ENCODE peak calls at places on chromosomes 1 and 21, in six cellular contexts. C is HepG2, K is HCT116, L is H1, S is K562, G is GM12878. Y is an unnamed sample. For H3K4me1, the result is how much of the 10 kb centered on the place peaks cover.

GRCh38 chr1:110337704-110338199 is 1.4 kb upstream of the RBM15 start:
- DNase-seq in K (no peak), L (peak), C (peak), S (peak), G (no peak), Y (peak)

GRCh38 chr1:207088731-207089626 is at the start of gene C4BPB:
- DNase-seq in C (peak), S (no peak), L (no peak), K (no peak), G (no peak), Y (no peak)

GRCh38 chr1:55284856-55285255 is 69.7 kb upstream of the USP24 start:
- DNase-seq in G (peak), S (peak), L (no peak), K (peak), C (no peak), Y (no peak)

GRCh38 chr1:71930526-71930925 is 351.8 kb downstream of the NEGR1 start:
- DNase-seq in K (no peak), L (no peak), G (no peak), C (no peak), S (no peak), Y (no peak)

GRCh38 chr21:35088235-35088865 is 39.2 kb upstream of the RUNX1 start:
- DNase-seq in C (no peak), K (no peak), G (no peak), S (no peak), L (no peak), Y (no peak)

GRCh38 chr1:218499021-218499691 is 154.0 kb downstream of the TGFB2 start:
- DNase-seq in G (no peak), L (no peak), C (no peak), K (no peak), S (no peak), Y (no peak)

GRCh38 chr1:150928286-150928685 is 2.1 kb downstream of the SETDB1 start:
- DNase-seq in L (no peak), C (no peak), G (no peak), K (no peak), S (no peak), Y (no peak)

GRCh38 chr1:236275061-236275460 is 6.7 kb downstream of the ERO1B start:
- DNase-seq in L (no peak), S (no peak), C (no peak), K (no peak), G (no peak), Y (no peak)

GRCh38 chr1:93672477-93673158 is 9.0 kb downstream of the BCAR3 start:
- DNase-seq in L (no peak), S (no peak), K (no peak), G (no peak), C (no peak), Y (no peak)

GRCh38 chr1:171801395-171801990 is 20.0 kb downstream of the METTL13 start:
- DNase-seq in G (no peak), S (peak), L (no peak), K (no peak), C (peak), Y (peak)

GRCh38 chr1:214492405-214493075 is 58.9 kb downstream of the PTPN14 start:
- DNase-seq in K (no peak), G (no peak), C (no peak), S (no peak), L (no peak), Y (no peak)

GRCh38 chr1:75394386-75395139 is 216.4 kb downstream of the SLC44A5 start:
- DNase-seq in K (no peak), L (no peak), S (no peak), C (no peak), G (no peak), Y (no peak)

GRCh38 chr21:36203603-36203889 is 46.9 kb downstream of the DOP1B start:
- DNase-seq in S (no peak), C (peak), G (peak), K (peak), L (no peak), Y (no peak)

GRCh38 chr21:29641001-29641634 is 298.7 kb downstream of the GRIK1 start:
- DNase-seq in S (no peak), L (no peak), K (no peak), G (no peak), C (no peak), Y (no peak)

GRCh38 chr1:175470591-175470990 is 272.8 kb downstream of the TNR start:
- DNase-seq in K (no peak), G (no peak), L (no peak), C (no peak), S (no peak), Y (no peak)

GRCh38 chr1:2523191-2523890 is 3.1 kb downstream of the PANK4 start:
- DNase-seq in G (no peak), S (no peak), L (peak), C (no peak), K (no peak), Y (no peak)

GRCh38 chr21:43835861-43836260 is 29.2 kb upstream of the AGPAT3 start:
- DNase-seq in L (no peak), S (no peak), G (no peak), C (no peak), K (no peak), Y (no peak)

GRCh38 chr1:107883562-107883961 is 81.4 kb downstream of the VAV3 start:
- DNase-seq in C (no peak), K (no peak), S (no peak), L (no peak), G (no peak), Y (no peak)

GRCh38 chr1:12100071-12100470 is 37.0 kb downstream of the TNFRSF8 start:
- DNase-seq in L (no peak), K (no peak), G (no peak), C (no peak), S (no peak), Y (no peak)

GRCh38 chr21:17613242-17613676 is 558 bp upstream of the BTG3 start:
- DNase-seq in K (no peak), C (no peak), L (no peak), S (no peak), G (no peak), Y (no peak)

GRCh38 chr1:243253927-243254232 is 1.2 kb downstream of the CEP170 start:
- DNase-seq in C (peak), L (no peak), K (no peak), G (no peak), S (no peak), Y (no peak)

GRCh38 chr1:155071701-155072100 is 6.9 kb upstream of the EFNA3 start:
- DNase-seq in K (no peak), L (peak), S (peak), C (no peak), G (no peak), Y (no peak)

GRCh38 chr1:34538481-34538880 is 216.4 kb upstream of the GJB5 start:
- DNase-seq in S (no peak), C (no peak), K (no peak), L (no peak), G (peak), Y (no peak)

GRCh38 chr21:34846601-34847112 is 177.9 kb downstream of the CLIC6 start:
- DNase-seq in C (no peak), S (no peak), G (no peak), K (peak), L (no peak), Y (no peak)

GRCh38 chr1:53587252-53587992 is 128.2 kb downstream of the DMRTB1 start:
- DNase-seq in L (no peak), C (no peak), K (no peak), G (no peak), S (no peak), Y (no peak)

GRCh38 chr1:232260861-232261260 is 369.1 kb downstream of the SIPA1L2 start:
- DNase-seq in C (no peak), L (no peak), S (no peak), G (no peak), K (no peak), Y (no peak)

GRCh38 chr1:56084242-56084641 is 495.1 kb downstream of the PLPP3 start:
- DNase-seq in S (no peak), L (no peak), K (no peak), C (no peak), G (no peak), Y (no peak)

GRCh38 chr21:35850029-35850428 is 210.3 kb downstream of the SETD4 start:
- DNase-seq in C (no peak), K (no peak), G (no peak), L (no peak), S (no peak), Y (no peak)

DNA sequence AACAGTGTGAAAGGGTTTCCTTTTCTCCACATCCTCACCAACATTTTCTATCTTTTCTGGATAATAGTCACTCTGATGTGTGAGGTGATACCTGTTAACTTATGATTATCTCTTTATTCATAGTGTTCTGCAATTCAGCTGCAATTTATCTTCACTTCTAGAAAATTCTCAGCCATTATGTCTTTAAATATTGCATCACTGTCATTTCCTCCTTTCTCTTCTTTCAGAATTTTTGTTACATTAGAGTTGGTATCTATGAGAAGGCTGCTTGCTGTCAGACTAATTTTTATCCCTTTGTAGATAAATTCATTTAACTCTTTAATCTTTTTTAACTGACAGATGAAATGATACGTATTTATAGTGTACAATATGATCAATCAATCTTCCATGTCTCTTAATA is 30.5 kb upstream of the ATF3 start:
- DNase-seq in L (no peak), K (no peak), C (no peak), S (no peak), G (no peak), Y (no peak)
- TF ChIP-seq ZNF274 in L (no peak), K (no peak), C (no peak), S (no peak), G (no peak), Y (no peak)

GRCh38 chr1:26285366-26286063 is 5.6 kb downstream of the SH3BGRL3 start:
- DNase-seq in C (peak), S (peak), K (peak), G (no peak), L (peak), Y (peak)
- H3K9ac ChIP-seq in C (no peak), S (peak), K (peak), G (no peak), L (no peak), Y (peak)

DNA sequence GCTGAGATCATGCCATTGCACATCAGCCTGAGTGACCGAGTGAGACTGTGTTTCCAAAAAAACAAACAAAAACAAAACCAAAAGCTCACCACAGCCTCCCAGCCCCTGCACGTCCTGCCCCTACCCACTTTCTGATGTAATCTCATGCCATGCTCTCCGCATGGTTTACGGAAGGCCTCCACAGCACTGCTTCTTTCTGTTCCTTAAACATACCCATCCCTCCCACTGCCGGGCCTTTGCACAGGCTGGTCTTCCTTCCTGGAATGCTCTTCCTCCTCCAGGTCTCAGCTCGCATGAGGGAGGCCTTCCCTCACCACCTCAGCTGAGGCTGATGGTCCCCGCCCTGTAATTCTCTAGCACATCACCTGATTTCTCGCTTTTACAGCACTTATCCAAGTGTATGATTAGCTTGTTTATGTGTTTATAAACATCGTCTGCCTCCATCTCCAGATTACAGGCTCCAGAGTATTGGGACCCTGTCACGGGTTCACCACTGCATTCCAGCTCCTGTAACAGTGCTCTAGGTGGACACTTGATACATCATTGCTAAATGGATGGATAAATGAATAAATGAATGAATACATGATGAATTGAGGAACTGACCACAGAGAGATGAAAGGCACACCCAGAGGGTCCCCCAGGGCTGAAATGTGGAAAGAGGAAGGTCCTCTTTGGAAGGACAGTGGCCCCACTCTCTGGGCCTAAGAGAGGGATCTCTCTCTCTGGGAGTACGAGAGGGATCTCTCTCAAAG is 22.1 kb downstream of the TCEA3 start:
- DNase-seq in G (no peak), L (no peak), S (no peak), K (no peak), C (no peak), Y (no peak)
- H3K4me1 ChIP-seq in G (under half), L (under half), S (under half), K (under half), C (under half), Y (under half)

DNA sequence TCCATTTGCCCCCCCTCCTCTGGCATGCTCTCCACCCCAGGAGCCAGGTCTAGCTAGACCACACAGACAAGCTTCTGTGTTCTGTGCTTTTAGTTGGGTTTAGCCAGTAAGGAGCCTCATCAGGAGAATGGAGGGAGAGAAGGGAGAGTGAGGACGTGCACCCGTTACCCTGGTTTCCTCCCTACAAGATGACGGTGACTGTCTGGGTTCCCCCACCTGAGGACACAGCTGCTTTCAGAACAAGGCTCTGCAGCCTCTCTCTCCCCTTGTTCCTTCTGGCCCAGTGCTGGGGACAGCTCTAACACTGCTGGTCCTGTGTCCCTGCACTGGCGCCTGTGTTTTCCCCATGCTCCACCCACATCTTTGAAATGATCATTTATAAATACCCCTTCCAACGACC is 184.4 kb upstream of the GALNT2 start:
- DNase-seq in S (no peak), G (no peak), C (no peak), L (no peak), K (no peak), Y (no peak)
- TF ChIP-seq ZNF274 in S (no peak), G (no peak), C (no peak), L (no peak), K (no peak), Y (no peak)

GRCh38 chr1:223012176-223012788 is 130.8 kb downstream of the TLR5 start:
- DNase-seq in S (no peak), L (no peak), K (no peak), G (no peak), C (no peak), Y (no peak)
- H3K9ac ChIP-seq in S (no peak), L (no peak), K (no peak), G (no peak), C (no peak), Y (no peak)

GRCh38 chr1:240883490-240883889 is 271.5 kb upstream of the GREM2 start:
- DNase-seq in S (no peak), L (no peak), K (no peak), C (no peak), G (no peak), Y (no peak)
- H3K4me1 ChIP-seq in S (under half), L (under half), K (under half), C (under half), G (under half), Y (under half)

GRCh38 chr1:19437911-19438310 is 47.4 kb downstream of the CAPZB start:
- DNase-seq in K (no peak), L (no peak), S (no peak), C (no peak), G (no peak), Y (no peak)

GRCh38 chr1:19435181-19435580 is 50.2 kb downstream of the CAPZB start:
- DNase-seq in L (no peak), C (no peak), G (no peak), S (no peak), K (no peak), Y (no peak)

GRCh38 chr1:19435851-19436465 is 49.4 kb downstream of the CAPZB start:
- DNase-seq in L (no peak), G (no peak), S (no peak), C (peak), K (no peak), Y (no peak)

GRCh38 chr1:19438552-19439196 is 46.7 kb downstream of the CAPZB start:
- DNase-seq in C (no peak), S (no peak), L (no peak), G (no peak), K (no peak), Y (no peak)

DNA sequence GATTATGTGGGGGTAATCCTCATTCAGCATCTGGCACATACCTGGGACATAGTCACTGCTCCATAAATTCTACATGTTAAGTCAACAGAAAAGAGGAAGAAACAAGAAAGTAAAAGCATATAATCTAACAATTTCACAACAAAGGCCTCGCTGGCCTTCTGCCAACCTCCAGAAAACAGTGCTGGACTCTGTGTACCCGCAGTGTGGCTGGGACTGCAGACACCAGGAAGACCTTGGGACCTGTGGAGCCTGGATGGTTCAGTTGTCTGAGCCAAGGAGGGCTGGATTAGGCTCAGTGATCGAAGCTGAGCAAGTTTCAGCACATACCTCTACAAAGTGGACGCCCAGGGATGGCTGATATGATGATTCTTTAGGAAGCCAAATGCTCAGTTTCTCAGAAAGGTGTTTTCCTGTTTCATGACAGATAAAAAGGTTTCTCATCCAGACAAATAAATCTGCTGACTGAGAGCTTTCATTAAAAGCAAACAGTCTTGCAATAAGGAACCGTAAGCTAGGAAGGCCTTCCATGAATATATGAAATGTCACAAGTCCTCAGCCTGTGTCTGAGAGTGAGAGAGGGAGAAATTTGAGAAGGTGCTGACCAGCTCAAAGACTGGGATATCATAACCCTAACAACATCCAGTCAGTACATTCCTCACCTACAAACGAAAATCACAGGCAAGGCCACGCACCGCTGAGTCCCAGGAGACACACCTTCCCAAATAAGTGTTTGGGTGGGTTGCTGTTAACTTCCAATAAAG is 48.4 kb downstream of the CAPZB start:
- DNase-seq in G (no peak), L (no peak), S (no peak), K (no peak), C (peak), Y (no peak)
- TF ChIP-seq ZNF274 in G (no peak), L (no peak), S (no peak), K (no peak), C (no peak), Y (no peak)

DNA sequence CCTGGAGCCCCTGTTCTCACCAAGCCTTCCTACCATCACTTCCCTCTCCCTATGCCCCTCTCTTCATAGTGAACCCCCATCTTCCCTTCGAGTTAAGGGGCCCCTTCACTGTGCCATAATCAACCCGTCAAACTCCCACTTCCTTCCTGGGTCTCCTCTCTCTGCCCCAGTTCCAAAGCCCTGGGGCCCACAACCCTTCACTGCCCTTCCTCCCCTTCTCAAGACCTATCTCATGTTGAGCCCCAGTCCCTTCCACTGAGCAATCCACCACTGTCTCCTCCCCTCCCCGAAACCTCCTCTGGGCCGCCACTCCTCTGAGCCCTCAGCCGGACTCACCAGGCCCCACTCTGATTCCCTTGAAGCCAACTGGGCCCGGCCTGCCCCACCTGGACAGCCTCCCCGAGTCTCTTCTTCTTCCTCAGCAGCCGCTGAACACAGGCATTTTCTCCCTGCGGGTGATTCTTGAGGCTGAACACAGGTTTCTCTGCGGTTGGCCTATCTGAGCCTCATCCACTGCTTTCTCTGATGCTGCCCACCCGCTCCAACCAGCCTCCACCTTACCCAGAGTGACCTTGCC is 42.2 kb upstream of the WASF2 start:
- DNase-seq in S (no peak), L (no peak), G (no peak), C (no peak), K (no peak), Y (no peak)
- H3K9ac ChIP-seq in S (peak), L (no peak), G (no peak), C (no peak), K (no peak), Y (no peak)

DNA sequence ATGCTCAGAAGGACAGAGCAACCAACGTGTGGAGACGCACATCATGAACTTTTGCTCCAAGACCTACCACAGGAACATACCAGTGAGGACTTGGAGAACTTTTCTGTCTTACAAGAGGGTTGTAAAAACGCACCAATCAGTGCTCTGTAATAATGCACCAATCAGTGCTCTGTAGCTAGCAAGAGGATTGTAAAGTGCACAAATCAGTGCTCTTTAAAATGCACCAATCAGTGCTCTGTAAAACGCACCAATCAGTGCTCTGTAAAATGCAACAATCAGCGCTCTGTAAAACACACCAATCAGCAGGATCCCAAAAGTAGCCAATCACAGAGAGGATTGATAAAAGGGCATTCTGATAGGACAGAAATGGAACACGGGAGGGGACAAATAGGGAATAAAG is 40.4 kb upstream of the SPAG17 start:
- DNase-seq in G (no peak), C (no peak), L (no peak), K (no peak), S (no peak), Y (no peak)
- H3K4me1 ChIP-seq in G (under half), C (under half), L (under half), K (under half), S (under half), Y (under half)